ENCODE peak calls at places on chromosomes 11 and 22, in seven cellular contexts. One of them, this sample, is unnamed.

GRCh38 chr11:292211-293121 is 3.5 kb downstream of the PGGHG start:
- DNase-seq in activated B cell treated with CpG ODN at 0.5 μM for 24 hours: no peak
- DNase-seq in stomach: no peak
- DNase-seq in astrocyte of the spinal cord: no peak
- DNase-seq in MCF 10A: no peak
- DNase-seq in heart right ventricle: no peak
- DNase-seq in CD8-positive, alpha-beta T cell: no peak
- DNase-seq in this sample: no peak

GRCh38 chr22:29385305-29385704 is 3.1 kb downstream of the AP1B1 start:
- DNase-seq in activated B cell treated with CpG ODN at 0.5 μM for 24 hours: no peak
- DNase-seq in astrocyte of the spinal cord: no peak
- DNase-seq in MCF 10A: no peak
- DNase-seq in CD8-positive, alpha-beta T cell: no peak
- DNase-seq in heart right ventricle: no peak
- DNase-seq in stomach: no peak
- DNase-seq in this sample: no peak

GRCh38 chr11:29310016-29310415 is 706.8 kb downstream of the KCNA4 start:
- DNase-seq in CD8-positive, alpha-beta T cell: no peak
- DNase-seq in activated B cell treated with CpG ODN at 0.5 μM for 24 hours: no peak
- DNase-seq in stomach: no peak
- DNase-seq in heart right ventricle: no peak
- DNase-seq in astrocyte of the spinal cord: peak
- DNase-seq in MCF 10A: peak
- DNase-seq in this sample: no peak

GRCh38 chr22:26432619-26433311 is 3.7 kb downstream of the ASPHD2 start:
- DNase-seq in activated B cell treated with CpG ODN at 0.5 μM for 24 hours: no peak
- DNase-seq in stomach: no peak
- DNase-seq in CD8-positive, alpha-beta T cell: no peak
- DNase-seq in heart right ventricle: no peak
- DNase-seq in astrocyte of the spinal cord: no peak
- DNase-seq in MCF 10A: no peak
- DNase-seq in this sample: no peak

GRCh38 chr11:131136476-131136875 is 220.2 kb upstream of the SNX19 start:
- DNase-seq in astrocyte of the spinal cord: no peak
- DNase-seq in MCF 10A: no peak
- DNase-seq in activated B cell treated with CpG ODN at 0.5 μM for 24 hours: no peak
- DNase-seq in CD8-positive, alpha-beta T cell: no peak
- DNase-seq in stomach: no peak
- DNase-seq in heart right ventricle: no peak
- DNase-seq in this sample: no peak

GRCh38 chr11:105670811-105671210 is 60.9 kb downstream of the GRIA4 start:
- DNase-seq in MCF 10A: peak
- DNase-seq in stomach: no peak
- DNase-seq in CD8-positive, alpha-beta T cell: no peak
- DNase-seq in activated B cell treated with CpG ODN at 0.5 μM for 24 hours: no peak
- DNase-seq in astrocyte of the spinal cord: no peak
- DNase-seq in heart right ventricle: no peak
- DNase-seq in this sample: no peak

GRCh38 chr11:117020873-117021564 is 77.2 kb downstream of the SIK3 start:
- DNase-seq in MCF 10A: no peak
- DNase-seq in astrocyte of the spinal cord: no peak
- DNase-seq in stomach: no peak
- DNase-seq in activated B cell treated with CpG ODN at 0.5 μM for 24 hours: no peak
- DNase-seq in heart right ventricle: no peak
- DNase-seq in CD8-positive, alpha-beta T cell: no peak
- DNase-seq in this sample: no peak

GRCh38 chr11:69359735-69360470 is 65.9 kb downstream of the MYEOV start:
- DNase-seq in heart right ventricle: no peak
- DNase-seq in activated B cell treated with CpG ODN at 0.5 μM for 24 hours: no peak
- DNase-seq in CD8-positive, alpha-beta T cell: peak
- DNase-seq in MCF 10A: peak
- DNase-seq in astrocyte of the spinal cord: no peak
- DNase-seq in stomach: no peak
- DNase-seq in this sample: no peak

GRCh38 chr11:125457814-125458343 is 38.2 kb downstream of the FEZ1 start:
- DNase-seq in MCF 10A: no peak
- DNase-seq in stomach: no peak
- DNase-seq in CD8-positive, alpha-beta T cell: no peak
- DNase-seq in activated B cell treated with CpG ODN at 0.5 μM for 24 hours: no peak
- DNase-seq in astrocyte of the spinal cord: peak
- DNase-seq in heart right ventricle: peak
- DNase-seq in this sample: no peak

GRCh38 chr11:58024601-58025091 is 965 bp downstream of the OR9Q1 start:
- DNase-seq in stomach: peak
- DNase-seq in activated B cell treated with CpG ODN at 0.5 μM for 24 hours: no peak
- DNase-seq in CD8-positive, alpha-beta T cell: no peak
- DNase-seq in astrocyte of the spinal cord: peak
- DNase-seq in MCF 10A: peak
- DNase-seq in heart right ventricle: peak
- DNase-seq in this sample: no peak

GRCh38 chr22:49768077-49768476 is 59.6 kb downstream of the BRD1 start:
- DNase-seq in astrocyte of the spinal cord: no peak
- DNase-seq in MCF 10A: no peak
- DNase-seq in stomach: no peak
- DNase-seq in CD8-positive, alpha-beta T cell: no peak
- DNase-seq in heart right ventricle: no peak
- DNase-seq in activated B cell treated with CpG ODN at 0.5 μM for 24 hours: no peak
- DNase-seq in this sample: no peak

GRCh38 chr11:112511271-112511670 is 250.6 kb upstream of the PLET1 start:
- DNase-seq in CD8-positive, alpha-beta T cell: no peak
- DNase-seq in astrocyte of the spinal cord: no peak
- DNase-seq in stomach: no peak
- DNase-seq in heart right ventricle: no peak
- DNase-seq in MCF 10A: peak
- DNase-seq in activated B cell treated with CpG ODN at 0.5 μM for 24 hours: no peak
- DNase-seq in this sample: no peak

GRCh38 chr11:86035164-86035563 is 33.7 kb downstream of the PICALM start:
- DNase-seq in astrocyte of the spinal cord: no peak
- DNase-seq in CD8-positive, alpha-beta T cell: no peak
- DNase-seq in MCF 10A: no peak
- DNase-seq in activated B cell treated with CpG ODN at 0.5 μM for 24 hours: no peak
- DNase-seq in stomach: no peak
- DNase-seq in heart right ventricle: no peak
- DNase-seq in this sample: no peak

GRCh38 chr11:130063398-130063797 is 6.3 kb upstream of the APLP2 start:
- DNase-seq in heart right ventricle: no peak
- DNase-seq in MCF 10A: no peak
- DNase-seq in astrocyte of the spinal cord: no peak
- DNase-seq in stomach: no peak
- DNase-seq in activated B cell treated with CpG ODN at 0.5 μM for 24 hours: no peak
- DNase-seq in CD8-positive, alpha-beta T cell: no peak
- DNase-seq in this sample: no peak

GRCh38 chr11:93501856-93502255 is 41.3 kb downstream of the SMCO4 start:
- DNase-seq in astrocyte of the spinal cord: no peak
- DNase-seq in heart right ventricle: no peak
- DNase-seq in activated B cell treated with CpG ODN at 0.5 μM for 24 hours: no peak
- DNase-seq in CD8-positive, alpha-beta T cell: no peak
- DNase-seq in MCF 10A: no peak
- DNase-seq in stomach: no peak
- DNase-seq in this sample: no peak

GRCh38 chr11:35554491-35555237 is 29.2 kb upstream of the PAMR1 start:
- DNase-seq in CD8-positive, alpha-beta T cell: no peak
- DNase-seq in heart right ventricle: no peak
- DNase-seq in activated B cell treated with CpG ODN at 0.5 μM for 24 hours: no peak
- DNase-seq in stomach: no peak
- DNase-seq in astrocyte of the spinal cord: peak
- DNase-seq in MCF 10A: no peak
- DNase-seq in this sample: no peak
- TF ChIP-seq CTCF in CD8-positive, alpha-beta T cell: no peak
- TF ChIP-seq CTCF in heart right ventricle: no peak
- TF ChIP-seq CTCF in activated B cell treated with CpG ODN at 0.5 μM for 24 hours: no peak
- TF ChIP-seq CTCF in stomach: no peak
- TF ChIP-seq CTCF in astrocyte of the spinal cord: peak
- TF ChIP-seq CTCF in MCF 10A: no peak
- TF ChIP-seq CTCF in this sample: peak

GRCh38 chr22:45163417-45164216 is at the start of gene NUP50:
- DNase-seq in CD8-positive, alpha-beta T cell: peak
- DNase-seq in activated B cell treated with CpG ODN at 0.5 μM for 24 hours: peak
- DNase-seq in astrocyte of the spinal cord: peak
- DNase-seq in stomach: peak
- DNase-seq in MCF 10A: peak
- DNase-seq in heart right ventricle: peak
- DNase-seq in this sample: peak

GRCh38 chr22:45162531-45162930 is 1.2 kb upstream of the NUP50 start:
- DNase-seq in activated B cell treated with CpG ODN at 0.5 μM for 24 hours: no peak
- DNase-seq in CD8-positive, alpha-beta T cell: no peak
- DNase-seq in heart right ventricle: no peak
- DNase-seq in stomach: peak
- DNase-seq in MCF 10A: peak
- DNase-seq in astrocyte of the spinal cord: no peak
- DNase-seq in this sample: no peak

GRCh38 chr22:45157907-45158306 is 5.8 kb upstream of the NUP50 start:
- DNase-seq in MCF 10A: no peak
- DNase-seq in activated B cell treated with CpG ODN at 0.5 μM for 24 hours: no peak
- DNase-seq in stomach: no peak
- DNase-seq in astrocyte of the spinal cord: no peak
- DNase-seq in CD8-positive, alpha-beta T cell: no peak
- DNase-seq in heart right ventricle: no peak
- DNase-seq in this sample: no peak

GRCh38 chr22:45163074-45163416 is 680 bp upstream of the NUP50 start:
- DNase-seq in astrocyte of the spinal cord: peak
- DNase-seq in MCF 10A: peak
- DNase-seq in stomach: no peak
- DNase-seq in CD8-positive, alpha-beta T cell: no peak
- DNase-seq in heart right ventricle: no peak
- DNase-seq in activated B cell treated with CpG ODN at 0.5 μM for 24 hours: no peak
- DNase-seq in this sample: no peak

GRCh38 chr22:45159652-45160462 is 3.9 kb upstream of the NUP50 start:
- DNase-seq in MCF 10A: peak
- DNase-seq in activated B cell treated with CpG ODN at 0.5 μM for 24 hours: no peak
- DNase-seq in heart right ventricle: no peak
- DNase-seq in astrocyte of the spinal cord: no peak
- DNase-seq in CD8-positive, alpha-beta T cell: no peak
- DNase-seq in stomach: peak
- DNase-seq in this sample: no peak
- TF ChIP-seq CTCF in MCF 10A: no peak
- TF ChIP-seq CTCF in activated B cell treated with CpG ODN at 0.5 μM for 24 hours: no peak
- TF ChIP-seq CTCF in heart right ventricle: no peak
- TF ChIP-seq CTCF in astrocyte of the spinal cord: no peak
- TF ChIP-seq CTCF in CD8-positive, alpha-beta T cell: no peak
- TF ChIP-seq CTCF in stomach: no peak
- TF ChIP-seq CTCF in this sample: peak

DNA sequence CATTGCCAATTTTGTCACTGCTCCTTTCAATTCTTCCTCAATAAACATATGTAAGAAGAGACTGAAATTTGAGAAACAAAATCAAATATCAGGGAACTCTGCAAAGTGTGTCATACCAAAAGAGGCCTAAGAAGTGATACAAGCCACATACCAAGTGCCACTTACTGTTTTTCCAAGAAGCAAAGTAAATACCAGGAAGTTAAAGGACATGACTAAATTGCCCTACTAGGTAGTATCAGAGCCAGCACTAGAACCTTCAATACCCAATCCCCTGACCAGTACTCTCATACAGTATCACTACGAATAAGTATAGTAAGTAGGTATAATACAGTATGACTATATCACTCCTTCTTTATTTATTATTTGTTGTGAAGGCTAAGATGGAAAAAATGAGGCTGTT is 13.6 kb downstream of the MAML2 start:
- DNase-seq in CD8-positive, alpha-beta T cell: no peak
- DNase-seq in activated B cell treated with CpG ODN at 0.5 μM for 24 hours: no peak
- DNase-seq in stomach: no peak
- DNase-seq in MCF 10A: no peak
- DNase-seq in astrocyte of the spinal cord: no peak
- DNase-seq in heart right ventricle: no peak
- DNase-seq in this sample: no peak
- TF ChIP-seq CTCF in CD8-positive, alpha-beta T cell: no peak
- TF ChIP-seq CTCF in activated B cell treated with CpG ODN at 0.5 μM for 24 hours: no peak
- TF ChIP-seq CTCF in stomach: no peak
- TF ChIP-seq CTCF in MCF 10A: no peak
- TF ChIP-seq CTCF in astrocyte of the spinal cord: no peak
- TF ChIP-seq CTCF in heart right ventricle: no peak
- TF ChIP-seq CTCF in this sample: no peak

DNA sequence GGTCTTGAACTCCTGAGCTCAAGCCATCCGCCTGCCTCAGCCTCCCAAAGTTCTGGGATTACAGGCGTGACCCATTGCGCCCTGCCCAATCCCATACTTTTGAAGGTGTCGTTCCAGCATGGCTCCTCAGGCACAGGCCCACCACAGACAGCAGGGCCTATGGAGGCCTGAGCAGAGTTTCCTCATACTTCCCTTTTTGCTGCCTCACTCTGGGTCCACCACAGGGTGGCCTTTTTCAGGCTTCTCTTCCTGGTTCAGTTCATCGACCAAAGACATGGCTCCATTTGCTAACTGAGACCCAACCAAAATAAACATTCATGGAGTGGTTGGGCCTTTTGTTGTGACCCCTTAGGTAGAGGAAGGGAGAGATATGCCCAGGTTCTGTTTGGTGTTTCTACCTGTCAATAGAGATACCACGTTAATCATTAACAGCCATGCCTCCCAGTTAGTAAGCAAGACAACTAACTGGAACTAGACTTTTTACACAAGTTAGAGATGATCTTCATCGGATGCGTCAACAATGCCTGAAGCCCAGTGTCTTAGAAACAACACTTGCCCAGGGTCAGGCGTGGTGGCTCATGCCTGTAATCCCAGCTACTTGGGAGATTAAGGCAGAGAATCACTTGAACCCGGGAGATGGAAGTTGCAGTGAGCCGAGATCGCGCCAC is 35.1 kb downstream of the TRIOBP start:
- DNase-seq in astrocyte of the spinal cord: no peak
- DNase-seq in stomach: peak
- DNase-seq in MCF 10A: no peak
- DNase-seq in CD8-positive, alpha-beta T cell: no peak
- DNase-seq in heart right ventricle: no peak
- DNase-seq in activated B cell treated with CpG ODN at 0.5 μM for 24 hours: no peak
- DNase-seq in this sample: no peak
- TF ChIP-seq CTCF in astrocyte of the spinal cord: no peak
- TF ChIP-seq CTCF in stomach: no peak
- TF ChIP-seq CTCF in MCF 10A: no peak
- TF ChIP-seq CTCF in CD8-positive, alpha-beta T cell: no peak
- TF ChIP-seq CTCF in heart right ventricle: peak
- TF ChIP-seq CTCF in activated B cell treated with CpG ODN at 0.5 μM for 24 hours: no peak
- TF ChIP-seq CTCF in this sample: peak

GRCh38 chr11:9056467-9056866 is 34.9 kb downstream of the SCUBE2 start:
- DNase-seq in heart right ventricle: no peak
- DNase-seq in stomach: no peak
- DNase-seq in astrocyte of the spinal cord: no peak
- DNase-seq in MCF 10A: no peak
- DNase-seq in CD8-positive, alpha-beta T cell: no peak
- DNase-seq in activated B cell treated with CpG ODN at 0.5 μM for 24 hours: no peak
- DNase-seq in this sample: no peak

GRCh38 chr11:9057888-9058287 is 33.5 kb downstream of the SCUBE2 start:
- DNase-seq in stomach: no peak
- DNase-seq in heart right ventricle: no peak
- DNase-seq in MCF 10A: no peak
- DNase-seq in activated B cell treated with CpG ODN at 0.5 μM for 24 hours: no peak
- DNase-seq in astrocyte of the spinal cord: no peak
- DNase-seq in CD8-positive, alpha-beta T cell: no peak
- DNase-seq in this sample: no peak

GRCh38 chr11:9057032-9057431 is 34.4 kb downstream of the SCUBE2 start:
- DNase-seq in stomach: no peak
- DNase-seq in MCF 10A: no peak
- DNase-seq in CD8-positive, alpha-beta T cell: no peak
- DNase-seq in activated B cell treated with CpG ODN at 0.5 μM for 24 hours: no peak
- DNase-seq in astrocyte of the spinal cord: peak
- DNase-seq in heart right ventricle: no peak
- DNase-seq in this sample: no peak

GRCh38 chr11:9061807-9062206 is 29.6 kb downstream of the SCUBE2 start:
- DNase-seq in astrocyte of the spinal cord: no peak
- DNase-seq in heart right ventricle: no peak
- DNase-seq in activated B cell treated with CpG ODN at 0.5 μM for 24 hours: no peak
- DNase-seq in stomach: no peak
- DNase-seq in CD8-positive, alpha-beta T cell: no peak
- DNase-seq in MCF 10A: no peak
- DNase-seq in this sample: no peak

GRCh38 chr11:9060700-9061111 is 30.7 kb downstream of the SCUBE2 start:
- DNase-seq in activated B cell treated with CpG ODN at 0.5 μM for 24 hours: no peak
- DNase-seq in CD8-positive, alpha-beta T cell: no peak
- DNase-seq in heart right ventricle: no peak
- DNase-seq in stomach: no peak
- DNase-seq in MCF 10A: peak
- DNase-seq in astrocyte of the spinal cord: no peak
- DNase-seq in this sample: no peak
- TF ChIP-seq CTCF in activated B cell treated with CpG ODN at 0.5 μM for 24 hours: no peak
- TF ChIP-seq CTCF in CD8-positive, alpha-beta T cell: no peak
- TF ChIP-seq CTCF in heart right ventricle: peak
- TF ChIP-seq CTCF in stomach: no peak
- TF ChIP-seq CTCF in MCF 10A: no peak
- TF ChIP-seq CTCF in astrocyte of the spinal cord: no peak
- TF ChIP-seq CTCF in this sample: peak